ENCODE peak calls at places on chromosomes 1 and 21, in five cellular contexts. M, C, B, U and A are unnamed samples.

GRCh38 chr1:67729872-67730271 is 44.9 kb downstream of the GADD45A start:
- DNase-seq in M (no peak), C (no peak), U (no peak), B (no peak), A (no peak)

GRCh38 chr1:115643636-115644035 is 1.9 kb downstream of the VANGL1 start:
- DNase-seq in B (no peak), U (no peak), M (peak; percentile 41), C (no peak), A (no peak)

GRCh38 chr1:198809247-198809646 is 170.4 kb downstream of the PTPRC start:
- DNase-seq in U (no peak), M (no peak), B (no peak), C (peak; percentile 64), A (no peak)

GRCh38 chr1:160539896-160540858 is 17.1 kb upstream of the SLAMF6 start:
- DNase-seq in B (peak; percentile 95), M (peak; percentile 99), C (no peak), U (peak; percentile 9), A (no peak)

GRCh38 chr1:210647406-210648333 is 319.0 kb downstream of the HHAT start:
- DNase-seq in B (no peak), U (no peak), M (no peak), C (peak; percentile 68), A (no peak)

GRCh38 chr1:198158766-198159589 is 2.2 kb downstream of the NEK7 start:
- DNase-seq in C (peak; percentile 88), B (no peak), M (peak; percentile 97), U (peak; percentile 80), A (peak; percentile 92)

GRCh38 chr21:15839601-15840000 is 109.8 kb downstream of the USP25 start:
- DNase-seq in U (no peak), B (no peak), M (no peak), C (peak; percentile 39), A (no peak)

GRCh38 chr1:3590145-3590768 is 21.1 kb downstream of the MEGF6 start:
- DNase-seq in U (no peak), C (no peak), B (no peak), M (no peak), A (no peak)

GRCh38 chr1:185971688-185972087 is 237.5 kb downstream of the HMCN1 start:
- DNase-seq in C (peak; percentile 86), B (no peak), U (no peak), M (no peak), A (no peak)

GRCh38 chr1:153174624-153175023 is 23.9 kb upstream of the SPRR2G start:
- DNase-seq in M (no peak), B (no peak), C (no peak), U (no peak), A (no peak)

GRCh38 chr1:97920275-97920831 is 481 bp downstream of the DPYD start:
- DNase-seq in C (peak; percentile 31), B (no peak), M (peak; percentile 11), U (peak; percentile 3), A (peak; percentile 34)

GRCh38 chr1:51639694-51640093 is 22.8 kb downstream of the OSBPL9 start:
- DNase-seq in U (no peak), B (no peak), C (no peak), M (no peak), A (no peak)

GRCh38 chr1:223245983-223246382 is 102.9 kb upstream of the TLR5 start:
- DNase-seq in U (no peak), B (no peak), C (no peak), M (no peak), A (no peak)

DNA sequence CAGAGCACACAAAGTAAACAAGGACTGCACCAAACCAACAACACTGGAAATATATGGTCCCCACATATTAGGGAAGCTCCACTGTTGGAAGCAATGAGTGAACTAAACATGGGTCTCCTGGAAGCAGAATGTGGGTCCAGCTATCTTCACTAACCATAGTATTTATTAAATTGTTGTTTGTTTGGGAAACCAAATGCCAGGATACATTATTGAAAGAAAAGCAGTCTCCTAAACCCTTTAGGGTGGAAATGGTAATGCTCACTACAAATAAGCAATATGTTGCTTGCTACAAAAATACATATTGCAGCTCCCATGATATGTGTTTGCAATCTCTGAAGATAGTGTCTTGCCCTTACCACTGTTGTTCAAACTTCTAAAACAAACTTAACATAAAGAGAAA is 2.2 kb downstream of the NEGR1 start:
- DNase-seq in C (no peak), U (no peak), B (no peak), M (no peak), A (no peak)
- TF ChIP-seq BHLHE40 in C (no peak), U (no peak), B (no peak), M (no peak), A (no peak)

DNA sequence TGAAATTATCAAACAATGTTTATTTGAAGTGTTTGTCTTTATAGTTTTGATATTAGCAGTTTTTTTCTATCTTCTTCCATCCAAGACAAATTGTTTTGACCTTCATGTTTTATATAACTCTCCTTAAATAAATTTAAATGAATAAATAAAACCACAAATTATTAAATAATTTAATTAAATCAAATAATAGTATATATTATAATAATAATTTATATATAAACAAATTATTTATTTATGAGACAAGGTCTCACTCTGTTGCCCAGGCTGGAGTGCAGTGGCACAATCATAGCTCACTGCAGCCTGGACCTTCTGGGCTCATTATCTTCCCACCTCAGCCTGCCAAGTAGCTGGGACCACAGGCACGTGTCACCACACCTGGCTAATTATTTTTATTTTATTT is 12.4 kb upstream of the PWP2 start:
- DNase-seq in B (no peak), C (no peak), U (no peak), M (no peak), A (no peak)
- H3K4me1 ChIP-seq in B (no peaks in the 10 kb centered on the region), C (no peaks in the 10 kb centered on the region), U (no peaks in the 10 kb centered on the region), M (no peaks in the 10 kb centered on the region), A (no peaks in the 10 kb centered on the region)

GRCh38 chr21:14438204-14438603 is 55.3 kb upstream of the HSPA13 start:
- DNase-seq in B (no peak), M (no peak), C (no peak), U (no peak), A (no peak)
- TF ChIP-seq BHLHE40 in B (no peak), M (no peak), C (no peak), U (no peak), A (no peak)

GRCh38 chr21:44923481-44924084 is 2.9 kb upstream of the ITGB2 start:
- DNase-seq in B (no peak), M (no peak), U (no peak), C (no peak), A (no peak)

GRCh38 chr21:44926364-44927101 is 5.8 kb upstream of the ITGB2 start:
- DNase-seq in C (peak; percentile 29), B (no peak), U (no peak), M (no peak), A (no peak)

GRCh38 chr21:44927259-44927586 is 6.5 kb upstream of the ITGB2 start:
- DNase-seq in U (no peak), B (no peak), M (no peak), C (no peak), A (no peak)

GRCh38 chr21:44925027-44925755 is 4.5 kb upstream of the ITGB2 start:
- DNase-seq in M (no peak), C (peak; percentile 64), U (no peak), B (no peak), A (no peak)

DNA sequence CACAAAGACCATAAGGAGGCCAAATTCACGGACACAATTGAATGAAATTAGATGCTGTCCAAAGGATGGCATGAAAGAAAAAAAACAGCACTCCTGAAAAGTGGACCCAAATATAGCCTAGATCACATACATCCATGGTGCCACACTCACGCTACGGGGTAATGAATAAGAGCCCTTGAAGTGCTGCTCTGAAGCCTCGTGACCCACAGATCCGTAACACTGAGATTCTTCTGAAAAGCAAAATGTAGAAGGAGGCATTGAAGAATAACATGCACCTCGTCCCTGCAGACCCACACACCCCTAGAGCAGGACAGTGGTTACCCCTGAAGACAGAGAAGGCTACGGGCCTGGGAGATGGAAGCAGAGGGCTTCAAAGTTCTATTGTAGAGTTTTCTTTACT is 3.9 kb upstream of the ITGB2 start:
- DNase-seq in B (no peak), M (no peak), C (no peak), U (no peak), A (no peak)
- H3K4me1 ChIP-seq in B (peaks cover 25% of the 10 kb centered on the region), M (peaks cover 28% of the 10 kb centered on the region), C (peaks cover 19% of the 10 kb centered on the region), U (peaks cover 60% of the 10 kb centered on the region), A (peaks cover 35% of the 10 kb centered on the region)

DNA sequence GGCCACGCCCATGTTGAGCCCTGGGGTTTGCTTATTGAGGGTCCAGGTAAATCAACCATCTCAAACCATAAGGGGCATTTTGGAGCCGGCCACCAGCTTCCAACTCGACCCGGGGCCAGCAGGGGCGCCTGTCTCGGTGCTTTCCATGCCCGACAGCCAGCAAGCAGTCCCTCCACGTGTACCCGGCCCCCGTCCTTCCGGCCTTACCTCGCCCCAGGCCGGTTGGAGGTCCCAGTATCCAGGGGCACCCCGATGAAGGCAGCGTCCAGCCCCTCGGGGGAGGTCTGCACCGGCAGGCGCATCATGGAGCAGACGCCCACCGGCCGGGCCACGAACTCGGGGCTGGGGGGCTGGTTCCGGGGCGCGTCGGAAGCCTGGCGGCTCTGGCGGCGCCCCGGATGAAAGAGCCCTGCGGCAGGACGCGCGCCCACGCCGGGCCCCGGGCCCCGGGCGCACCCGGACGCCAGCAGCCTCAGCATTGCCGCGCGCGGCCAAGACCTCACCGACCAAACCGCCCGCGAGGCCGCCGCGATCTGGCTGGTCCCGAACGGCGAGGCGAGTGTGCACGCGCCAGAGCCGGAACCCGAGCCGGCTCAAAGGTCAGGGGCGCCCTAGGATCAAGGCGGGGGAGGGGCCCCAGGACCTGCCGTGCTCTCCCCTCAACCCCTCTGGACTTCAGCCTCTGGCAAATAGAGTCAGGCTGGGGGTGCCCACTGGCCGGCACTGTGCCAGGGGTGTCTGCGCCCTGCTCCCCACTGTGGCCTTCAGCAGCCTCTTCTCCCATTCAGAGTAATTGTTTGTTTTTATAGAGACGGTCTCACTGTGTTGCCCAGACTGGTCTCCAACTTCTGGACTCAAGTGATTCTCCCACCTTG is at the start of gene AGMAT:
- DNase-seq in U (peak; percentile 91), M (no peak), B (no peak), C (no peak), A (peak; percentile 76)
- TF ChIP-seq BHLHE40 in U (peak; percentile 85), M (no peak), B (peak; percentile 24), C (no peak), A (no peak)

GRCh38 chr21:28445081-28445830 is 547.4 kb downstream of the LTN1 start:
- DNase-seq in B (no peak), U (no peak), C (peak; percentile 91), M (no peak), A (no peak)

GRCh38 chr21:28444131-28444530 is 548.5 kb downstream of the LTN1 start:
- DNase-seq in C (peak; percentile 38), U (no peak), B (no peak), M (no peak), A (no peak)

GRCh38 chr21:28444567-28444966 is 548.1 kb downstream of the LTN1 start:
- DNase-seq in M (no peak), U (no peak), B (no peak), C (no peak), A (no peak)

GRCh38 chr21:28442624-28443023 is 550.1 kb downstream of the LTN1 start:
- DNase-seq in M (no peak), B (no peak), C (peak; percentile 86), U (no peak), A (no peak)

DNA sequence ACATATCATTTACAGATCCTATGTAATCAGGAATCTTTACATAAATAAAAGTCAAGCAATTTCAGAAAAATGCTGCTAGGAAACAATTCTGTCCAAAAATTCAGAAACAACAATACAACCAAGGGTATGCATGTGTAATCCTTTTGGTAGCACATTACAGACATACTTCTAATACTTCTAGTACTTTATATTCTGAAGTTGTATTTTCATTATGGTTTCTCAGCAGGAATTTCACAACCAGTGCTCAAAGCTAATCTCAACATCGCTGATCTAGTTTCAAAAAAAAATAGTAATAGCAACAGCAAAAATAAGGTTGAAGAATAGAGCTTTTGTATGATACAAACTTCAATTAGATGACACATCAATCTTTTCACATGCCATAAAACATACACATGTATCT is 545.2 kb downstream of the LTN1 start:
- DNase-seq in B (no peak), C (peak; percentile 68), M (no peak), U (no peak), A (no peak)
- H3K4me1 ChIP-seq in B (no peaks in the 10 kb centered on the region), C (peaks cover 14% of the 10 kb centered on the region), M (no peaks in the 10 kb centered on the region), U (no peaks in the 10 kb centered on the region), A (no peaks in the 10 kb centered on the region)